ENCODE peak calls at places on chromosomes 5 and 9, in four cellular contexts. One of them, this sample, is unnamed.
A peak's percentile ranks its signal among the peaks of the same experiment; 100 is the strongest.

GRCh38 chr5:146722361-146722779 is 156.2 kb downstream of the PPP2R2B start:
- DNase-seq in ovary: no peak
- DNase-seq in choroid plexus epithelial cell: peak; percentile 73
- DNase-seq in transverse colon: no peak
- DNase-seq in this sample: peak; percentile 68

GRCh38 chr5:150622157-150622556 is 18.3 kb upstream of the SYNPO start:
- DNase-seq in ovary: no peak
- DNase-seq in choroid plexus epithelial cell: peak; percentile 62
- DNase-seq in transverse colon: no peak
- DNase-seq in this sample: no peak

GRCh38 chr5:150042459-150042858 is 41.9 kb downstream of the HMGXB3 start:
- DNase-seq in ovary: no peak
- DNase-seq in choroid plexus epithelial cell: no peak
- DNase-seq in transverse colon: no peak
- DNase-seq in this sample: no peak

GRCh38 chr5:36158144-36158543 is 6.2 kb downstream of the SKP2 start:
- DNase-seq in ovary: no peak
- DNase-seq in choroid plexus epithelial cell: no peak
- DNase-seq in transverse colon: no peak
- DNase-seq in this sample: no peak

GRCh38 chr5:35863159-35863558 is 6.5 kb downstream of the IL7R start:
- DNase-seq in ovary: no peak
- DNase-seq in choroid plexus epithelial cell: no peak
- DNase-seq in transverse colon: no peak
- DNase-seq in this sample: peak; percentile 66

GRCh38 chr9:42396318-42396717 is 212.9 kb downstream of the SPATA31A6 start:
- DNase-seq in ovary: no peak
- DNase-seq in choroid plexus epithelial cell: no peak
- DNase-seq in transverse colon: no peak
- DNase-seq in this sample: no peak

GRCh38 chr9:130239741-130240241 is 25.8 kb upstream of the HMCN2 start:
- DNase-seq in ovary: no peak
- DNase-seq in choroid plexus epithelial cell: no peak
- DNase-seq in transverse colon: no peak
- DNase-seq in this sample: peak; percentile 31

GRCh38 chr9:4303002-4303401 is 3.1 kb upstream of the GLIS3 start:
- DNase-seq in ovary: no peak
- DNase-seq in choroid plexus epithelial cell: peak; percentile 82
- DNase-seq in transverse colon: no peak
- DNase-seq in this sample: no peak

GRCh38 chr9:108360304-108360703 is 495.5 kb downstream of the ACTL7B start:
- DNase-seq in ovary: no peak
- DNase-seq in choroid plexus epithelial cell: no peak
- DNase-seq in transverse colon: no peak
- DNase-seq in this sample: no peak

GRCh38 chr5:55694152-55694830 is 17.8 kb downstream of the SLC38A9 start:
- DNase-seq in ovary: no peak
- DNase-seq in choroid plexus epithelial cell: peak; percentile 70
- DNase-seq in transverse colon: no peak
- DNase-seq in this sample: peak; percentile 45

GRCh38 chr5:92581249-92581648 is 999.8 kb downstream of the NR2F1-AS1 start:
- DNase-seq in ovary: no peak
- DNase-seq in choroid plexus epithelial cell: no peak
- DNase-seq in transverse colon: no peak
- DNase-seq in this sample: no peak

GRCh38 chr5:69329905-69330489 is 2.6 kb downstream of the CCDC125 start:
- DNase-seq in ovary: no peak
- DNase-seq in choroid plexus epithelial cell: no peak
- DNase-seq in transverse colon: no peak
- DNase-seq in this sample: peak; percentile 5

DNA sequence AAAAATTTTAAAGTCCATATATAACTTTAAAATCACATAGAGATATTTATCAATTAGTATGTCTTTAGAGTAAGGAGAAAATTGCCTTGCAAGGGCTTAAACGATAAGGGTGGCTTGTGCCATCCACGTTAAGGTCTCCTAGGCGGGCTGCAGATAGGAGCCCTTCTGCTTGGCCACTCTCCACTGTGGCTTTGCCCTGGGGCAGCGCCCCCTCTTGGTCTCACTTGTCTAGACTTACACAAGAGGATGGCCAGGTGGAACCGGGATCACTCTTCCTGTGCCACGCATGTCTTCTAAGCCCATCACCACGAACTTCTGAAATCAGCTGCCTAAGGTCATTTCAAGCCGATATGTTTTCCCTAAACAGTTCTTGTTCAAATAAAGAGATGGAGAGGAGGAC is 2.9 kb downstream of the FPGS start:
- DNase-seq in ovary: peak; percentile 56
- DNase-seq in choroid plexus epithelial cell: peak; percentile 49
- DNase-seq in transverse colon: peak; percentile 54
- DNase-seq in this sample: peak; percentile 39
- TF ChIP-seq CTCF in ovary: no peak
- TF ChIP-seq CTCF in choroid plexus epithelial cell: peak; percentile 68
- TF ChIP-seq CTCF in transverse colon: peak; percentile 11
- TF ChIP-seq CTCF in this sample: peak; percentile 32

DNA sequence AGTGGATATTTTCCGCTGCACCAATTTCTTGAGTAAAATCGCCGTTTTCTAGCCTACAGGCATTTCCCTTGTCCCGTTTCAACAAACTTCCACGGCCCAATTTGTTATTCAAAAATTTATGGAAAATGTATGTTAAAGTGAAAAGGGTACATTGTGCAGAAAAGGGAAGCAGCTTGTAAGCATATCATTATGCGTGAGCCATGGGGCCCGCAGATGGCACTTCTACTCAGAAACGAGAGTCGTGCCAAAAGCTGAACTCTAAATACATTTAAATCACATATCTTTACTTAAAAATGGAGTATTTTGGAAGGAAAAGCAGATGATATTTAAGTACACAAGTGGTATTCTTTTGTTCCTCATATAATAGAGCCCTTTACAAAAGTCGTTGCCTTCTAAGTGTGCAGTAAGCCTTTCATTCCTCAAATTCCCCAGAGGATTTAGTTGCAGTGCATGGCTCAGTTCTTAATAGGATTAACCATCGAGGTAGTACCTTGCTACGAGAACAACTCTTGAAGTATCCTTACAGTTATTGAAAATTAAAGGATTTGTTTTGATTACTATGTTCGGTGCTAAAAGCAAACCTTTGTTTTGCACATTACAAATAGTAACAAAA is 1227.1 kb upstream of the WWC1 start:
- DNase-seq in ovary: no peak
- DNase-seq in choroid plexus epithelial cell: peak; percentile 4
- DNase-seq in transverse colon: no peak
- DNase-seq in this sample: no peak
- H3K4me3 ChIP-seq in ovary: no peak overlapping the region
- H3K4me3 ChIP-seq in choroid plexus epithelial cell: no peak overlapping the region
- H3K4me3 ChIP-seq in transverse colon: no peak overlapping the region
- H3K4me3 ChIP-seq in this sample: no peak overlapping the region

GRCh38 chr9:124457887-124458431 is 7.7 kb downstream of the ADGRD2 start:
- DNase-seq in ovary: no peak
- DNase-seq in choroid plexus epithelial cell: no peak
- DNase-seq in transverse colon: no peak
- DNase-seq in this sample: no peak
- TF ChIP-seq CTCF in ovary: no peak
- TF ChIP-seq CTCF in choroid plexus epithelial cell: no peak
- TF ChIP-seq CTCF in transverse colon: no peak
- TF ChIP-seq CTCF in this sample: no peak

GRCh38 chr5:142313693-142314092 is 11.1 kb downstream of the SPRY4 start:
- DNase-seq in ovary: no peak
- DNase-seq in choroid plexus epithelial cell: peak; percentile 43
- DNase-seq in transverse colon: no peak
- DNase-seq in this sample: no peak
- H3K4me3 ChIP-seq in ovary: no peak overlapping the region
- H3K4me3 ChIP-seq in choroid plexus epithelial cell: no peak overlapping the region
- H3K4me3 ChIP-seq in transverse colon: no peak overlapping the region
- H3K4me3 ChIP-seq in this sample: no peak overlapping the region

GRCh38 chr9:75588808-75589207 is 301.7 kb upstream of the PCSK5 start:
- DNase-seq in ovary: no peak
- DNase-seq in choroid plexus epithelial cell: no peak
- DNase-seq in transverse colon: no peak
- DNase-seq in this sample: peak; percentile 6
- TF ChIP-seq CTCF in ovary: no peak
- TF ChIP-seq CTCF in choroid plexus epithelial cell: peak; percentile 6
- TF ChIP-seq CTCF in transverse colon: peak; percentile 10
- TF ChIP-seq CTCF in this sample: peak; percentile 28

GRCh38 chr9:92146610-92147009 is 31.4 kb upstream of the SPTLC1 start:
- DNase-seq in ovary: no peak
- DNase-seq in choroid plexus epithelial cell: peak; percentile 47
- DNase-seq in transverse colon: no peak
- DNase-seq in this sample: no peak
- H3K4me3 ChIP-seq in ovary: no peak overlapping the region
- H3K4me3 ChIP-seq in choroid plexus epithelial cell: no peak overlapping the region
- H3K4me3 ChIP-seq in transverse colon: no peak overlapping the region
- H3K4me3 ChIP-seq in this sample: no peak overlapping the region

GRCh38 chr9:20528253-20528652 is 94.0 kb downstream of the MLLT3 start:
- DNase-seq in ovary: no peak
- DNase-seq in choroid plexus epithelial cell: no peak
- DNase-seq in transverse colon: no peak
- DNase-seq in this sample: no peak

GRCh38 chr9:20529837-20530236 is 92.5 kb downstream of the MLLT3 start:
- DNase-seq in ovary: no peak
- DNase-seq in choroid plexus epithelial cell: no peak
- DNase-seq in transverse colon: no peak
- DNase-seq in this sample: no peak

GRCh38 chr9:20526500-20527319 is 95.6 kb downstream of the MLLT3 start:
- DNase-seq in ovary: no peak
- DNase-seq in choroid plexus epithelial cell: peak; percentile 72
- DNase-seq in transverse colon: no peak
- DNase-seq in this sample: peak; percentile 85

GRCh38 chr9:20524776-20525175 is 97.5 kb downstream of the MLLT3 start:
- DNase-seq in ovary: no peak
- DNase-seq in choroid plexus epithelial cell: peak; percentile 13
- DNase-seq in transverse colon: peak; percentile 22
- DNase-seq in this sample: peak; percentile 42
- TF ChIP-seq CTCF in ovary: no peak
- TF ChIP-seq CTCF in choroid plexus epithelial cell: peak; percentile 51
- TF ChIP-seq CTCF in transverse colon: no peak
- TF ChIP-seq CTCF in this sample: peak; percentile 50

GRCh38 chr5:158484246-158484645 is 615.5 kb downstream of the EBF1 start:
- DNase-seq in ovary: no peak
- DNase-seq in choroid plexus epithelial cell: no peak
- DNase-seq in transverse colon: no peak
- DNase-seq in this sample: no peak
- H3K4me3 ChIP-seq in ovary: no peak overlapping the region
- H3K4me3 ChIP-seq in choroid plexus epithelial cell: no peak overlapping the region
- H3K4me3 ChIP-seq in transverse colon: no peak overlapping the region
- H3K4me3 ChIP-seq in this sample: no peak overlapping the region

GRCh38 chr5:10334830-10335229 is 18.7 kb upstream of the MARCHF6 start:
- DNase-seq in ovary: no peak
- DNase-seq in choroid plexus epithelial cell: no peak
- DNase-seq in transverse colon: no peak
- DNase-seq in this sample: no peak

GRCh38 chr5:10332301-10332700 is 21.2 kb upstream of the MARCHF6 start:
- DNase-seq in ovary: no peak
- DNase-seq in choroid plexus epithelial cell: no peak
- DNase-seq in transverse colon: no peak
- DNase-seq in this sample: no peak

GRCh38 chr5:10335711-10336470 is 17.6 kb upstream of the MARCHF6 start:
- DNase-seq in ovary: no peak
- DNase-seq in choroid plexus epithelial cell: no peak
- DNase-seq in transverse colon: no peak
- DNase-seq in this sample: no peak

GRCh38 chr5:10331341-10331796 is 22.1 kb upstream of the MARCHF6 start:
- DNase-seq in ovary: peak; percentile 88
- DNase-seq in choroid plexus epithelial cell: peak; percentile 95
- DNase-seq in transverse colon: no peak
- DNase-seq in this sample: no peak

GRCh38 chr5:10333154-10334006 is 20.1 kb upstream of the MARCHF6 start:
- DNase-seq in ovary: peak; percentile 69
- DNase-seq in choroid plexus epithelial cell: peak; percentile 53
- DNase-seq in transverse colon: peak; percentile 51
- DNase-seq in this sample: peak; percentile 36
- TF ChIP-seq CTCF in ovary: no peak
- TF ChIP-seq CTCF in choroid plexus epithelial cell: no peak
- TF ChIP-seq CTCF in transverse colon: peak; percentile 50
- TF ChIP-seq CTCF in this sample: no peak

GRCh38 chr5:13248236-13248635 is 696.3 kb downstream of the DNAH5 start:
- DNase-seq in ovary: no peak
- DNase-seq in choroid plexus epithelial cell: peak; percentile 34
- DNase-seq in transverse colon: no peak
- DNase-seq in this sample: peak; percentile 75
- H3K4me3 ChIP-seq in ovary: no peak overlapping the region
- H3K4me3 ChIP-seq in choroid plexus epithelial cell: no peak overlapping the region
- H3K4me3 ChIP-seq in transverse colon: no peak overlapping the region
- H3K4me3 ChIP-seq in this sample: no peak overlapping the region

This sample was measured in epithelial cell of esophagus.